ENCODE peak calls at places on chromosome 14, in five cellular contexts. Q, Y, L, X and F are unnamed samples.

GRCh38 chr14:58747181-58747580 is 109.4 kb downstream of the DACT1 start:
- DNase-seq in Q (peak), Y (no peak), L (no peak), X (peak), F (peak)

GRCh38 chr14:61547186-61548121 is 147.9 kb upstream of the HIF1A start:
- DNase-seq in Q (peak), Y (no peak), L (no peak), X (no peak), F (no peak)

GRCh38 chr14:91332448-91333059 is 85.1 kb downstream of the CCDC88C start:
- DNase-seq in Q (no peak), Y (no peak), L (no peak), X (no peak), F (no peak)

GRCh38 chr14:48805315-48805714 is 780.9 kb downstream of the RPS29 start:
- DNase-seq in Q (no peak), Y (peak), L (no peak), X (peak), F (no peak)

GRCh38 chr14:91041450-91041849 is 19.0 kb downstream of the RPS6KA5 start:
- DNase-seq in Q (no peak), Y (no peak), L (no peak), X (no peak), F (no peak)

GRCh38 chr14:60095781-60096450 is 4.2 kb downstream of the PCNX4 start:
- DNase-seq in Q (no peak), Y (no peak), L (no peak), X (no peak), F (no peak)

GRCh38 chr14:34175574-34175973 is 224.7 kb upstream of the EGLN3 start:
- DNase-seq in Q (no peak), Y (no peak), L (no peak), X (no peak), F (no peak)

GRCh38 chr14:74979442-74980397 is 23.0 kb upstream of the EIF2B2 start:
- DNase-seq in Q (no peak), Y (peak), L (no peak), X (no peak), F (no peak)

GRCh38 chr14:22333408-22334274 is 255.4 kb downstream of the DAD1 start:
- DNase-seq in Q (peak), Y (peak), L (no peak), X (no peak), F (no peak)

GRCh38 chr14:95469134-95469481 is 47.3 kb downstream of the SYNE3 start:
- DNase-seq in Q (no peak), Y (no peak), L (no peak), X (no peak), F (no peak)

GRCh38 chr14:95466506-95466905 is 49.9 kb downstream of the SYNE3 start:
- DNase-seq in Q (no peak), Y (no peak), L (no peak), X (no peak), F (no peak)

GRCh38 chr14:95467232-95467631 is 49.2 kb downstream of the SYNE3 start:
- DNase-seq in Q (no peak), Y (no peak), L (no peak), X (peak), F (no peak)

GRCh38 chr14:95467657-95468056 is 48.8 kb downstream of the SYNE3 start:
- DNase-seq in Q (peak), Y (no peak), L (no peak), X (no peak), F (no peak)

GRCh38 chr14:95468416-95469133 is 47.9 kb downstream of the SYNE3 start:
- DNase-seq in Q (no peak), Y (no peak), L (no peak), X (no peak), F (no peak)
- H3K27ac ChIP-seq in Q (no peak), Y (no peak), L (no peak), X (no peak), F (no peak)

GRCh38 chr14:85531594-85532391 is 1.8 kb downstream of the FLRT2 start:
- DNase-seq in Q (peak), Y (peak), L (no peak), X (peak), F (peak)
- TF ChIP-seq CTCF in Q (peak), Y (peak), L (no peak), X (no peak), F (peak)

DNA sequence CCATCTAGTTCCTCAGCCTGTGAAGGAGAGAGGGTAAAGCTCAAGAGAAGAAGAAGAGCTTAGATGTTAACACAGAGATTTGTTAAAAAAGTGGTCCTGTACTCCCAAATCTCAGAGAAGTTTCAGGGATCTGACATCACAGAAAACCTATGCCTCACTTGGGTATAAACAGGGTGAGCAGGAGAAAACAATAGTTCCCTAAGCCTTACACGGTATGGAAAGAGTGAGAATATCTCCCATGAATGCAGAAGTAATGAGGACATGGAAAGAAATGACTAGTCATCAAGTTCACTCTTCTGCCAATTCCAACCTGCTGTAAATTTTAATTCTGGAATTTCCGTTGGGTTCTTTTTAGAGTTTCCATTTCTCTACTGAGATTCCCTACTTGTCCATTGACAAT is 6.2 kb upstream of the PTGER2 start:
- DNase-seq in Q (no peak), Y (no peak), L (no peak), X (no peak), F (no peak)
- H3K27ac ChIP-seq in Q (no peak), Y (no peak), L (no peak), X (no peak), F (no peak)

DNA sequence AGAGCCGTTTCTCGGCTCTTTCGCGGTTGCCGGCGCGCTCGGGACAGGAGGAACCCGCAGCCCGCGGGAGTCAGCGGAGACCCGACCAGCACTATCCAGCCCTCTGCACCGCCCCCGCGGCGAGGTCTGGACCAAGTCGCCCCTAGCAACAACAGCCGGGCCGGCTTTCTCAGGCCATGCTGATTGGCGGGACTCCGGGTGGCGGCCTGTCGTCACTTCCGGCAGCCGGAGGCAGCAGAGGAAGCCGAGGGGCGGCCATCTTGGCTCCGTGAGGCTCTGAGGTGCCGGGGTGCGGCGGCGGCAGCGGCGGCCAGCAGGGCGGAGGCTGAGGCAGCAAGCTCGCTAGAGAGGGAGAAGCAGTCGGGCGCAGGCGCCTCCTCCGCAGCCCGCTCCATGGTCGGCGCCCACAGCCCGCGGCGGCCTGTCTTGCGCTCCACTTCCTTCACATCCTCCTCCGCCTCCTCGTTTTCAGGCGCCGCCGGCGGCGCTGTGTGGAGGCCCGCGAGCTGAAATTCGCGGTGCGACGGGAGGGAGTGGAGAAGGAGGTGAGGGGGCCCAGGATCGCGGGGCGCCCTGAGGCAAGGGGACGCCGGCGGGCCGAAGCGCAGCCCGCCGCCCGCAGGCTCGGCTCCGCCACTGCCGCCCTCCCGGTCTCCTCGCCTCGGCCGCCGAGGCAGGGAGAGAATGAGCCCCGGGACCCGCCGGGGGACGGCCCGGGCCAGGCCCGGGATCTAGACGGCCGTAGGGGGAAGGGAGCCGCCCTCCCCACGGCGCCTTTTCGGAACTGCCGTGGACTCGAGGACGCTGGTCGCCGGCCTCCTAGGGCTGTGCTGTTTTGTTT is at the start of gene MARK3:
- DNase-seq in Q (peak), Y (peak), L (peak), X (peak), F (peak)
- TF ChIP-seq CTCF in Q (peak), Y (peak), L (peak), X (peak), F (no peak)

DNA sequence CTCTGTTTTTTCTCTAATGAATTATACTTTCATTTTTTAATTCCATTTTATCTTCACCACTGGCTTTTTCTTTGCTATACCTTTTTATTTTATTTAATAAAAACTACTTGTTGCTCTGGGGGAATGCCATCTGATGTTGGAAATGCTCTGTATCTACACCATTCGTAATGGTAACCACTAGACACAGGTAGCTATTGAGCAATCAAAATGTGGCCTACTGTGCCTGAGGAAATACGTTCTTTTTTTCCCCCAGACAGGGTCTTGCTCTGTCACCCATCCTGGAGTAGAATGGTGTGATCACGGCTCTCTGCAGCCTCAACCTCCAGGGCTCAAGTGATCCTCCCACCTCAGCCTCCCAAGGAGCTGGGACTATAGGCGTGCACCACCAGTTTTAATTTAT is 140.2 kb downstream of the FUT8 start:
- DNase-seq in Q (no peak), Y (no peak), L (no peak), X (no peak), F (no peak)
- H3K27ac ChIP-seq in Q (no peak), Y (no peak), L (no peak), X (no peak), F (no peak)

GRCh38 chr14:104443391-104444158 is 136.0 kb upstream of the C14orf180 start:
- DNase-seq in Q (no peak), Y (peak), L (peak), X (no peak), F (peak)
- TF ChIP-seq CTCF in Q (no peak), Y (peak), L (no peak), X (no peak), F (no peak)

GRCh38 chr14:103703433-103704385 is 11.5 kb downstream of the XRCC3 start:
- DNase-seq in Q (no peak), Y (no peak), L (no peak), X (no peak), F (no peak)

GRCh38 chr14:103705524-103706284 is 9.5 kb downstream of the XRCC3 start:
- DNase-seq in Q (peak), Y (no peak), L (no peak), X (no peak), F (peak)

GRCh38 chr14:103706551-103707328 is 8.5 kb downstream of the XRCC3 start:
- DNase-seq in Q (no peak), Y (no peak), L (no peak), X (no peak), F (no peak)

GRCh38 chr14:103704708-103705107 is 10.5 kb downstream of the XRCC3 start:
- DNase-seq in Q (no peak), Y (no peak), L (no peak), X (no peak), F (no peak)

GRCh38 chr14:103705158-103705523 is 10.1 kb downstream of the XRCC3 start:
- DNase-seq in Q (peak), Y (no peak), L (no peak), X (peak), F (peak)
- H3K27ac ChIP-seq in Q (no peak), Y (no peak), L (no peak), X (peak), F (peak)

GRCh38 chr14:68719634-68720384 is 73.1 kb downstream of the ZFP36L1 start:
- DNase-seq in Q (no peak), Y (no peak), L (no peak), X (no peak), F (no peak)

GRCh38 chr14:68713782-68714181 is 79.1 kb downstream of the ZFP36L1 start:
- DNase-seq in Q (no peak), Y (no peak), L (no peak), X (no peak), F (no peak)

GRCh38 chr14:68715032-68715924 is 77.6 kb downstream of the ZFP36L1 start:
- DNase-seq in Q (no peak), Y (no peak), L (peak), X (no peak), F (no peak)

GRCh38 chr14:68718033-68718725 is 74.7 kb downstream of the ZFP36L1 start:
- DNase-seq in Q (no peak), Y (no peak), L (peak), X (no peak), F (no peak)

GRCh38 chr14:68716698-68717097 is 76.2 kb downstream of the ZFP36L1 start:
- DNase-seq in Q (no peak), Y (no peak), L (no peak), X (no peak), F (no peak)
- TF ChIP-seq CTCF in Q (no peak), Y (no peak), L (no peak), X (no peak), F (no peak)

GRCh38 chr14:77142289-77142814 is 761 bp upstream of the ZDHHC22 start:
- DNase-seq in Q (no peak), Y (peak), L (no peak), X (no peak), F (no peak)
- H3K27ac ChIP-seq in Q (no peak), Y (no peak), L (no peak), X (no peak), F (no peak)